ENCODE peak calls at places on chromosomes 4 and X, in nine cellular contexts. One of them, this sample, is unnamed.

GRCh38 chrX:120251471-120252011 is 929 bp downstream of the ZBTB33 start:
- DNase-seq in NCI-H1694: peak; percentile 25
- DNase-seq in Right ventricle myocardium superior: peak; percentile 52
- DNase-seq in NCI-H460: no peak
- DNase-seq in astrocyte of the hippocampus: peak; percentile 37
- DNase-seq in HCT116: no peak
- DNase-seq in prostate gland: peak; percentile 7
- DNase-seq in nucleus accumbens: no peak
- DNase-seq in caudate nucleus: peak; percentile 42
- DNase-seq in this sample: no peak

GRCh38 chrX:18733273-18733672 is 25.8 kb downstream of the PPEF1 start:
- DNase-seq in NCI-H1694: no peak
- DNase-seq in Right ventricle myocardium superior: no peak
- DNase-seq in NCI-H460: no peak
- DNase-seq in astrocyte of the hippocampus: no peak
- DNase-seq in HCT116: no peak
- DNase-seq in prostate gland: no peak
- DNase-seq in nucleus accumbens: no peak
- DNase-seq in caudate nucleus: no peak
- DNase-seq in this sample: no peak

GRCh38 chr4:141009931-141010330 is 123.3 kb downstream of the RNF150 start:
- DNase-seq in NCI-H1694: no peak
- DNase-seq in Right ventricle myocardium superior: no peak
- DNase-seq in NCI-H460: no peak
- DNase-seq in astrocyte of the hippocampus: no peak
- DNase-seq in HCT116: no peak
- DNase-seq in prostate gland: no peak
- DNase-seq in nucleus accumbens: no peak
- DNase-seq in caudate nucleus: no peak
- DNase-seq in this sample: no peak

GRCh38 chrX:38435130-38435529 is 82.7 kb downstream of the OTC start:
- DNase-seq in NCI-H1694: no peak
- DNase-seq in Right ventricle myocardium superior: no peak
- DNase-seq in NCI-H460: no peak
- DNase-seq in astrocyte of the hippocampus: no peak
- DNase-seq in HCT116: no peak
- DNase-seq in prostate gland: no peak
- DNase-seq in nucleus accumbens: no peak
- DNase-seq in caudate nucleus: no peak
- DNase-seq in this sample: no peak

GRCh38 chr4:41982716-41983115 is 1.2 kb downstream of the DCAF4L1 start:
- DNase-seq in NCI-H1694: no peak
- DNase-seq in Right ventricle myocardium superior: no peak
- DNase-seq in NCI-H460: no peak
- DNase-seq in astrocyte of the hippocampus: no peak
- DNase-seq in HCT116: no peak
- DNase-seq in prostate gland: no peak
- DNase-seq in nucleus accumbens: no peak
- DNase-seq in caudate nucleus: no peak
- DNase-seq in this sample: no peak

GRCh38 chr4:169899295-169899694 is 126.9 kb downstream of the MFAP3L start:
- DNase-seq in NCI-H1694: no peak
- DNase-seq in Right ventricle myocardium superior: no peak
- DNase-seq in NCI-H460: no peak
- DNase-seq in astrocyte of the hippocampus: peak; percentile 87
- DNase-seq in HCT116: peak; percentile 78
- DNase-seq in prostate gland: no peak
- DNase-seq in nucleus accumbens: no peak
- DNase-seq in caudate nucleus: peak; percentile 20
- DNase-seq in this sample: no peak

GRCh38 chr4:3491681-3492405 is 28.7 kb downstream of the DOK7 start:
- DNase-seq in NCI-H1694: no peak
- DNase-seq in Right ventricle myocardium superior: no peak
- DNase-seq in NCI-H460: no peak
- DNase-seq in astrocyte of the hippocampus: peak; percentile 67
- DNase-seq in HCT116: no peak
- DNase-seq in prostate gland: no peak
- DNase-seq in nucleus accumbens: no peak
- DNase-seq in caudate nucleus: peak; percentile 55
- DNase-seq in this sample: no peak

GRCh38 chr4:98692411-98692810 is 34.0 kb upstream of the TSPAN5 start:
- DNase-seq in NCI-H1694: no peak
- DNase-seq in Right ventricle myocardium superior: no peak
- DNase-seq in NCI-H460: no peak
- DNase-seq in astrocyte of the hippocampus: no peak
- DNase-seq in HCT116: no peak
- DNase-seq in prostate gland: no peak
- DNase-seq in nucleus accumbens: no peak
- DNase-seq in caudate nucleus: no peak
- DNase-seq in this sample: no peak

GRCh38 chr4:67452100-67452887 is 93.0 kb downstream of the CENPC start:
- DNase-seq in NCI-H1694: no peak
- DNase-seq in Right ventricle myocardium superior: no peak
- DNase-seq in NCI-H460: no peak
- DNase-seq in astrocyte of the hippocampus: peak; percentile 34
- DNase-seq in HCT116: no peak
- DNase-seq in prostate gland: no peak
- DNase-seq in nucleus accumbens: no peak
- DNase-seq in caudate nucleus: peak; percentile 9
- DNase-seq in this sample: no peak

GRCh38 chr4:158624889-158625478 is 46.7 kb downstream of the C4orf46 start:
- DNase-seq in NCI-H1694: peak; percentile 46
- DNase-seq in Right ventricle myocardium superior: no peak
- DNase-seq in NCI-H460: peak; percentile 50
- DNase-seq in astrocyte of the hippocampus: peak; percentile 67
- DNase-seq in HCT116: peak; percentile 58
- DNase-seq in prostate gland: no peak
- DNase-seq in nucleus accumbens: no peak
- DNase-seq in caudate nucleus: peak; percentile 20
- DNase-seq in this sample: peak; percentile 37

GRCh38 chr4:77819836-77820679 is 890 bp upstream of the CNOT6L start:
- DNase-seq in NCI-H1694: peak; percentile 57
- DNase-seq in Right ventricle myocardium superior: peak; percentile 95
- DNase-seq in NCI-H460: peak; percentile 69
- DNase-seq in astrocyte of the hippocampus: peak; percentile 94
- DNase-seq in HCT116: peak; percentile 62
- DNase-seq in prostate gland: peak; percentile 95
- DNase-seq in nucleus accumbens: peak; percentile 83
- DNase-seq in caudate nucleus: peak; percentile 95
- DNase-seq in this sample: no peak

GRCh38 chrX:101357166-101357795 is 8.7 kb upstream of the TIMM8A start:
- DNase-seq in NCI-H1694: no peak
- DNase-seq in Right ventricle myocardium superior: no peak
- DNase-seq in NCI-H460: peak; percentile 14
- DNase-seq in astrocyte of the hippocampus: no peak
- DNase-seq in HCT116: peak; percentile 18
- DNase-seq in prostate gland: no peak
- DNase-seq in nucleus accumbens: no peak
- DNase-seq in caudate nucleus: no peak
- DNase-seq in this sample: no peak

GRCh38 chr4:134470544-134470943 is 269.0 kb upstream of the PABPC4L start:
- DNase-seq in NCI-H1694: no peak
- DNase-seq in Right ventricle myocardium superior: no peak
- DNase-seq in NCI-H460: peak; percentile 11
- DNase-seq in astrocyte of the hippocampus: peak; percentile 1
- DNase-seq in HCT116: no peak
- DNase-seq in prostate gland: peak; percentile 11
- DNase-seq in nucleus accumbens: no peak
- DNase-seq in caudate nucleus: no peak
- DNase-seq in this sample: peak; percentile 14

GRCh38 chr4:159201168-159201567 is 98.3 kb downstream of the RAPGEF2 start:
- DNase-seq in NCI-H1694: peak; percentile 14
- DNase-seq in Right ventricle myocardium superior: no peak
- DNase-seq in NCI-H460: no peak
- DNase-seq in astrocyte of the hippocampus: no peak
- DNase-seq in HCT116: no peak
- DNase-seq in prostate gland: no peak
- DNase-seq in nucleus accumbens: no peak
- DNase-seq in caudate nucleus: no peak
- DNase-seq in this sample: no peak

GRCh38 chrX:11704725-11705495 is 39.2 kb upstream of the ARHGAP6 start:
- DNase-seq in NCI-H1694: no peak
- DNase-seq in Right ventricle myocardium superior: no peak
- DNase-seq in NCI-H460: no peak
- DNase-seq in astrocyte of the hippocampus: peak; percentile 13
- DNase-seq in HCT116: no peak
- DNase-seq in prostate gland: no peak
- DNase-seq in nucleus accumbens: no peak
- DNase-seq in caudate nucleus: no peak
- DNase-seq in this sample: no peak

GRCh38 chr4:170476351-170476750 is 386.6 kb upstream of the AADAT start:
- DNase-seq in NCI-H1694: no peak
- DNase-seq in Right ventricle myocardium superior: no peak
- DNase-seq in NCI-H460: no peak
- DNase-seq in astrocyte of the hippocampus: no peak
- DNase-seq in HCT116: no peak
- DNase-seq in prostate gland: no peak
- DNase-seq in nucleus accumbens: no peak
- DNase-seq in caudate nucleus: no peak
- DNase-seq in this sample: no peak

GRCh38 chrX:19886375-19886774 is 1.0 kb downstream of the SH3KBP1 start:
- DNase-seq in NCI-H1694: no peak
- DNase-seq in Right ventricle myocardium superior: no peak
- DNase-seq in NCI-H460: no peak
- DNase-seq in astrocyte of the hippocampus: no peak
- DNase-seq in HCT116: no peak
- DNase-seq in prostate gland: no peak
- DNase-seq in nucleus accumbens: no peak
- DNase-seq in caudate nucleus: no peak
- DNase-seq in this sample: no peak

GRCh38 chr4:54093609-54094240 is 6.2 kb upstream of the GSX2 start:
- DNase-seq in NCI-H1694: no peak
- DNase-seq in Right ventricle myocardium superior: no peak
- DNase-seq in NCI-H460: no peak
- DNase-seq in astrocyte of the hippocampus: no peak
- DNase-seq in HCT116: no peak
- DNase-seq in prostate gland: no peak
- DNase-seq in nucleus accumbens: no peak
- DNase-seq in caudate nucleus: no peak
- DNase-seq in this sample: no peak

GRCh38 chrX:45669715-45670360 is 469.2 kb upstream of the DIPK2B start:
- DNase-seq in NCI-H1694: no peak
- DNase-seq in Right ventricle myocardium superior: no peak
- DNase-seq in NCI-H460: no peak
- DNase-seq in astrocyte of the hippocampus: peak; percentile 58
- DNase-seq in HCT116: no peak
- DNase-seq in prostate gland: no peak
- DNase-seq in nucleus accumbens: no peak
- DNase-seq in caudate nucleus: no peak
- DNase-seq in this sample: no peak

GRCh38 chrX:63754141-63754859 is 30.7 kb downstream of the ARHGEF9 start:
- DNase-seq in NCI-H1694: no peak
- DNase-seq in Right ventricle myocardium superior: peak; percentile 34
- DNase-seq in NCI-H460: peak; percentile 0
- DNase-seq in astrocyte of the hippocampus: peak; percentile 8
- DNase-seq in HCT116: no peak
- DNase-seq in prostate gland: no peak
- DNase-seq in nucleus accumbens: peak; percentile 30
- DNase-seq in caudate nucleus: no peak
- DNase-seq in this sample: no peak

GRCh38 chr4:128225148-128225547 is 62.5 kb downstream of the PGRMC2 start:
- DNase-seq in NCI-H1694: peak; percentile 5
- DNase-seq in Right ventricle myocardium superior: no peak
- DNase-seq in NCI-H460: no peak
- DNase-seq in astrocyte of the hippocampus: peak; percentile 83
- DNase-seq in HCT116: no peak
- DNase-seq in prostate gland: no peak
- DNase-seq in nucleus accumbens: no peak
- DNase-seq in caudate nucleus: no peak
- DNase-seq in this sample: no peak

GRCh38 chr4:3680656-3681055 is 85.5 kb upstream of the ADRA2C start:
- DNase-seq in NCI-H1694: no peak
- DNase-seq in Right ventricle myocardium superior: no peak
- DNase-seq in NCI-H460: no peak
- DNase-seq in astrocyte of the hippocampus: no peak
- DNase-seq in HCT116: no peak
- DNase-seq in prostate gland: no peak
- DNase-seq in nucleus accumbens: no peak
- DNase-seq in caudate nucleus: no peak
- DNase-seq in this sample: no peak

GRCh38 chrX:103211012-103211715 is 3.7 kb upstream of the BEX4 start:
- DNase-seq in NCI-H1694: peak; percentile 48
- DNase-seq in Right ventricle myocardium superior: no peak
- DNase-seq in NCI-H460: peak; percentile 53
- DNase-seq in astrocyte of the hippocampus: peak; percentile 63
- DNase-seq in HCT116: peak; percentile 10
- DNase-seq in prostate gland: peak; percentile 28
- DNase-seq in nucleus accumbens: no peak
- DNase-seq in caudate nucleus: peak; percentile 11
- DNase-seq in this sample: peak; percentile 31

GRCh38 chrX:149513713-149514427 is 8.8 kb upstream of the IDS start:
- DNase-seq in NCI-H1694: no peak
- DNase-seq in Right ventricle myocardium superior: no peak
- DNase-seq in NCI-H460: no peak
- DNase-seq in astrocyte of the hippocampus: peak; percentile 80
- DNase-seq in HCT116: no peak
- DNase-seq in prostate gland: no peak
- DNase-seq in nucleus accumbens: no peak
- DNase-seq in caudate nucleus: no peak
- DNase-seq in this sample: no peak

GRCh38 chr4:115323106-115323684 is 209.8 kb upstream of the NDST4 start:
- DNase-seq in NCI-H1694: no peak
- DNase-seq in Right ventricle myocardium superior: no peak
- DNase-seq in NCI-H460: no peak
- DNase-seq in astrocyte of the hippocampus: peak; percentile 52
- DNase-seq in HCT116: no peak
- DNase-seq in prostate gland: no peak
- DNase-seq in nucleus accumbens: no peak
- DNase-seq in caudate nucleus: peak; percentile 1
- DNase-seq in this sample: no peak

GRCh38 chrX:103170216-103170615 is 44.7 kb upstream of the BEX4 start:
- DNase-seq in NCI-H1694: no peak
- DNase-seq in Right ventricle myocardium superior: no peak
- DNase-seq in NCI-H460: no peak
- DNase-seq in astrocyte of the hippocampus: no peak
- DNase-seq in HCT116: no peak
- DNase-seq in prostate gland: no peak
- DNase-seq in nucleus accumbens: no peak
- DNase-seq in caudate nucleus: no peak
- DNase-seq in this sample: no peak

GRCh38 chr4:87498446-87498900 is 30.7 kb downstream of the SPARCL1 start:
- DNase-seq in NCI-H1694: no peak
- DNase-seq in Right ventricle myocardium superior: no peak
- DNase-seq in NCI-H460: no peak
- DNase-seq in astrocyte of the hippocampus: no peak
- DNase-seq in HCT116: no peak
- DNase-seq in prostate gland: no peak
- DNase-seq in nucleus accumbens: no peak
- DNase-seq in caudate nucleus: no peak
- DNase-seq in this sample: no peak

GRCh38 chr4:5307928-5308327 is 256.6 kb downstream of the STK32B start:
- DNase-seq in NCI-H1694: no peak
- DNase-seq in Right ventricle myocardium superior: no peak
- DNase-seq in NCI-H460: no peak
- DNase-seq in astrocyte of the hippocampus: no peak
- DNase-seq in HCT116: no peak
- DNase-seq in prostate gland: no peak
- DNase-seq in nucleus accumbens: no peak
- DNase-seq in caudate nucleus: no peak
- DNase-seq in this sample: no peak

GRCh38 chr4:182644326-182645050 is 272.7 kb downstream of the DCTD start:
- DNase-seq in NCI-H1694: no peak
- DNase-seq in Right ventricle myocardium superior: no peak
- DNase-seq in NCI-H460: no peak
- DNase-seq in astrocyte of the hippocampus: peak; percentile 57
- DNase-seq in HCT116: no peak
- DNase-seq in prostate gland: no peak
- DNase-seq in nucleus accumbens: no peak
- DNase-seq in caudate nucleus: no peak
- DNase-seq in this sample: no peak

GRCh38 chr4:176778491-176778890 is 14.2 kb downstream of the VEGFC start:
- DNase-seq in NCI-H1694: no peak
- DNase-seq in Right ventricle myocardium superior: no peak
- DNase-seq in NCI-H460: no peak
- DNase-seq in astrocyte of the hippocampus: peak; percentile 73
- DNase-seq in HCT116: no peak
- DNase-seq in prostate gland: no peak
- DNase-seq in nucleus accumbens: no peak
- DNase-seq in caudate nucleus: no peak
- DNase-seq in this sample: no peak

GRCh38 chrX:123206222-123206621 is 22.1 kb downstream of the GRIA3 start:
- DNase-seq in NCI-H1694: peak; percentile 63
- DNase-seq in Right ventricle myocardium superior: no peak
- DNase-seq in NCI-H460: no peak
- DNase-seq in astrocyte of the hippocampus: no peak
- DNase-seq in HCT116: no peak
- DNase-seq in prostate gland: no peak
- DNase-seq in nucleus accumbens: no peak
- DNase-seq in caudate nucleus: no peak
- DNase-seq in this sample: no peak

This sample was measured in glomerular endothelial cell.